ENCODE peak calls at places on chromosomes 2 and 18, in nine cellular contexts. E is HT1080; G is head of caudate nucleus; F is mesendoderm; C is IMR-90; N is GM20000; B is activated CD8-positive, alpha-beta memory T cell treated with anti-CD3 and anti-CD28 coated beads for 1 hour; Z is stimulated activated CD4-positive, alpha-beta T cell treated with anti-CD3 and anti-CD28 coated beads, Interleukin-2, amount 100 ng/mL, for 48 hours; L is epithelial cell of esophagus. S is an unnamed sample.

GRCh38 chr2:240559271-240559670 is 886 bp upstream of the DUSP28 start:
- DNase-seq in E (no peak), Z (no peak), N (no peak), G (no peak), C (no peak), L (no peak), B (no peak), F (no peak), S (no peak)

GRCh38 chr18:58559427-58560186 is 69.3 kb downstream of the ALPK2 start:
- DNase-seq in N (no peak), B (no peak), L (no peak), G (no peak), Z (no peak), E (no peak), C (peak), F (no peak), S (no peak)

GRCh38 chr18:76592981-76593381 is 97.9 kb upstream of the ZNF516 start:
- DNase-seq in F (peak), E (no peak), G (no peak), L (peak), Z (no peak), N (no peak), B (no peak), C (peak), S (no peak)

GRCh38 chr2:208373460-208374089 is 33.0 kb upstream of the PTH2R start:
- DNase-seq in B (no peak), F (peak), L (peak), C (peak), G (peak), Z (no peak), N (peak), E (peak), S (peak)

GRCh38 chr2:84880645-84881521 is at the start of gene TRABD2A:
- DNase-seq in B (no peak), E (peak), G (no peak), Z (peak), L (no peak), N (peak), C (peak), F (peak), S (no peak)

GRCh38 chr2:39837856-39838453 is 58.9 kb upstream of the THUMPD2 start:
- DNase-seq in N (peak), F (peak), L (peak), B (no peak), E (peak), Z (peak), C (peak), G (no peak), S (no peak)

GRCh38 chr18:70452501-70452900 is 163.7 kb downstream of the SOCS6 start:
- DNase-seq in F (no peak), B (no peak), N (no peak), Z (no peak), L (no peak), G (no peak), C (no peak), E (no peak), S (no peak)

GRCh38 chr2:5877360-5877759 is 185.2 kb downstream of the SOX11 start:
- DNase-seq in F (no peak), N (no peak), B (no peak), L (peak), G (no peak), E (peak), C (peak), Z (no peak), S (no peak)

GRCh38 chr2:85134255-85135065 is 1.3 kb downstream of the TCF7L1 start:
- DNase-seq in G (peak), B (no peak), L (peak), Z (no peak), E (no peak), C (peak), F (peak), N (peak), S (peak)

GRCh38 chr2:120526047-120526562 is 180.2 kb downstream of the INHBB start:
- DNase-seq in E (no peak), B (no peak), L (peak), C (no peak), N (no peak), Z (no peak), G (no peak), F (no peak), S (no peak)

GRCh38 chr2:120343100-120343432 is 2.9 kb upstream of the INHBB start:
- DNase-seq in C (no peak), N (no peak), B (no peak), E (no peak), L (no peak), G (no peak), Z (no peak), F (no peak), S (no peak)

GRCh38 chr2:69992310-69993047 is 31.0 kb upstream of the ASPRV1 start:
- DNase-seq in N (no peak), L (no peak), G (no peak), F (peak), C (no peak), E (no peak), Z (no peak), B (no peak), S (no peak)

GRCh38 chr18:13502585-13502984 is 223.8 kb downstream of the FAM210A start:
- DNase-seq in B (no peak), L (no peak), N (no peak), F (no peak), E (no peak), G (no peak), C (no peak), Z (no peak), S (no peak)

GRCh38 chr2:196427996-196428634 is 211.4 kb upstream of the CCDC150 start:
- DNase-seq in F (no peak), Z (no peak), C (no peak), G (no peak), N (no peak), L (no peak), E (no peak), B (no peak), S (no peak)

GRCh38 chr2:219250044-219250781 is 2.8 kb upstream of the TUBA4B start:
- DNase-seq in F (no peak), G (no peak), Z (no peak), B (no peak), N (no peak), C (peak), L (no peak), E (no peak), S (no peak)

GRCh38 chr18:70620837-70621612 is 332.2 kb downstream of the SOCS6 start:
- DNase-seq in Z (no peak), C (no peak), N (no peak), E (no peak), L (no peak), B (no peak), F (no peak), G (no peak), S (no peak)

GRCh38 chr2:18483896-18484295 is 76.6 kb downstream of the RDH14 start:
- DNase-seq in G (no peak), L (no peak), B (no peak), E (no peak), F (no peak), C (peak), Z (no peak), N (no peak), S (no peak)

GRCh38 chr2:106293379-106293778 is 99.3 kb upstream of the UXS1 start:
- DNase-seq in Z (no peak), C (no peak), G (no peak), F (no peak), N (no peak), B (no peak), E (no peak), L (no peak), S (no peak)

GRCh38 chr18:42045346-42045745 is 90.3 kb downstream of the PIK3C3 start:
- DNase-seq in F (no peak), L (peak), G (no peak), B (no peak), C (peak), E (peak), Z (no peak), N (no peak), S (no peak)

GRCh38 chr2:178877874-178878273 is 70.7 kb upstream of the TTN start:
- DNase-seq in N (no peak), Z (no peak), B (no peak), F (no peak), E (no peak), L (no peak), G (no peak), C (no peak), S (no peak)

GRCh38 chr2:78890940-78891339 is 134.6 kb upstream of the REG3G start:
- DNase-seq in N (no peak), Z (no peak), G (peak), B (no peak), F (peak), C (no peak), E (no peak), L (no peak), S (peak)

GRCh38 chr2:68089961-68090360 is 27.2 kb upstream of the C1D start:
- DNase-seq in L (no peak), Z (no peak), C (no peak), N (no peak), E (no peak), B (no peak), G (no peak), F (no peak), S (no peak)

GRCh38 chr18:44514106-44514505 is 166.6 kb upstream of the SETBP1 start:
- DNase-seq in L (no peak), G (no peak), Z (no peak), F (no peak), C (no peak), N (no peak), B (no peak), E (no peak), S (no peak)

GRCh38 chr2:187408926-187409325 is 39.1 kb downstream of the CALCRL start:
- DNase-seq in C (no peak), F (no peak), Z (no peak), N (no peak), B (no peak), E (no peak), L (no peak), G (no peak), S (no peak)

GRCh38 chr2:203470371-203470770 is 64.7 kb downstream of the RAPH1 start:
- DNase-seq in F (no peak), C (no peak), L (peak), G (no peak), Z (no peak), E (no peak), N (no peak), B (no peak), S (no peak)

GRCh38 chr18:62717059-62717849 is 1.9 kb downstream of the PHLPP1 start:
- DNase-seq in Z (peak), L (peak), E (peak), C (peak), B (no peak), N (peak), G (no peak), F (peak), S (peak)

GRCh38 chr18:25974630-25975077 is 115.8 kb downstream of the SS18 start:
- DNase-seq in B (no peak), C (no peak), Z (no peak), N (no peak), E (no peak), L (no peak), F (peak), G (no peak), S (no peak)

GRCh38 chr2:213065583-213066444 is 85.6 kb downstream of the IKZF2 start:
- DNase-seq in G (no peak), E (no peak), B (no peak), F (peak), N (peak), L (peak), Z (no peak), C (peak), S (peak)

GRCh38 chr2:203804070-203804469 is 63.5 kb upstream of the CTLA4 start:
- DNase-seq in B (no peak), L (no peak), E (peak), G (no peak), Z (no peak), N (no peak), C (peak), F (peak), S (peak)

GRCh38 chr18:36379426-36379984 is 82.0 kb downstream of the FHOD3 start:
- DNase-seq in B (no peak), F (peak), C (no peak), G (no peak), Z (no peak), E (no peak), N (no peak), L (no peak), S (no peak)

GRCh38 chr18:67520276-67521035 is 3.9 kb upstream of the DSEL start:
- DNase-seq in L (no peak), E (no peak), Z (no peak), C (peak), B (no peak), F (no peak), G (no peak), N (no peak), S (no peak)

GRCh38 chr18:74450626-74451025 is 6.5 kb downstream of the DIPK1C start:
- DNase-seq in B (no peak), F (no peak), C (no peak), Z (no peak), L (no peak), E (no peak), N (no peak), G (peak), S (peak)

GRCh38 chr2:237196866-237197618 is 111.4 kb downstream of the COPS8 start:
- DNase-seq in G (no peak), C (peak), E (peak), F (no peak), Z (no peak), L (peak), N (no peak), B (no peak), S (no peak)

GRCh38 chr18:41714872-41715271 is 240.2 kb upstream of the PIK3C3 start:
- DNase-seq in G (no peak), Z (no peak), B (no peak), E (no peak), L (no peak), N (no peak), F (peak), C (no peak), S (no peak)

GRCh38 chr2:104755026-104755856 is 98.7 kb upstream of the POU3F3 start:
- DNase-seq in F (peak), B (no peak), E (no peak), N (no peak), Z (no peak), L (no peak), C (no peak), G (peak), S (peak)

GRCh38 chr2:42113427-42113826 is 55.7 kb upstream of the EML4 start:
- DNase-seq in G (no peak), C (no peak), E (no peak), L (no peak), F (no peak), B (no peak), N (no peak), Z (no peak), S (no peak)

GRCh38 chr2:141522048-141522447 is 608.8 kb downstream of the LRP1B start:
- DNase-seq in G (no peak), B (no peak), F (no peak), N (no peak), L (no peak), C (no peak), Z (no peak), E (no peak), S (no peak)

GRCh38 chr2:30239308-30240161 is 8.2 kb downstream of the LBH start:
- DNase-seq in E (peak), N (peak), Z (peak), F (peak), G (peak), C (peak), B (no peak), L (peak), S (peak)

GRCh38 chr2:159227467-159227866 is 59.0 kb downstream of the WDSUB1 start:
- DNase-seq in B (no peak), Z (no peak), C (no peak), N (no peak), G (no peak), L (no peak), F (no peak), E (no peak), S (no peak)

S was measured in Ammon's horn.